ENCODE peak calls at places on chromosome 3, in nine cellular contexts. I, R, G, J, E, M, B, Y and Z are unnamed samples.

GRCh38 chr3:128435561-128435960 is 31.1 kb downstream of the DNAJB8 start:
- DNase-seq in I (no peak), R (no peak), G (no peak), J (no peak), E (no peak), M (no peak), B (no peak), Y (no peak), Z (no peak)

GRCh38 chr3:55621026-55621422 is 133.9 kb upstream of the WNT5A start:
- DNase-seq in I (no peak), R (no peak), G (no peak), J (no peak), E (no peak), M (no peak), B (no peak), Y (no peak), Z (no peak)

GRCh38 chr3:141979050-141979671 is 102.7 kb downstream of the ATP1B3 start:
- DNase-seq in I (no peak), R (no peak), G (no peak), J (no peak), E (no peak), M (no peak), B (no peak), Y (no peak), Z (no peak)

GRCh38 chr3:170033489-170033888 is 4.3 kb upstream of the GPR160 start:
- DNase-seq in I (no peak), R (no peak), G (no peak), J (no peak), E (no peak), M (peak; percentile 63), B (no peak), Y (no peak), Z (no peak)

GRCh38 chr3:100844063-100844936 is 135.0 kb downstream of the TFG start:
- DNase-seq in I (no peak), R (no peak), G (no peak), J (no peak), E (no peak), M (no peak), B (no peak), Y (no peak), Z (no peak)

GRCh38 chr3:40120816-40121215 is 188.7 kb upstream of the EIF1B start:
- DNase-seq in I (no peak), R (no peak), G (no peak), J (no peak), E (no peak), M (no peak), B (no peak), Y (no peak), Z (no peak)

GRCh38 chr3:10164546-10165393 is at the start of gene IRAK2:
- DNase-seq in I (peak; percentile 68), R (peak; percentile 75), G (no peak), J (peak; percentile 90), E (peak; percentile 63), M (peak; percentile 80), B (peak; percentile 78), Y (peak; percentile 96), Z (peak; percentile 35)

GRCh38 chr3:69872783-69873378 is 126.7 kb upstream of the SAMMSON start:
- DNase-seq in I (no peak), R (no peak), G (no peak), J (no peak), E (no peak), M (no peak), B (no peak), Y (no peak), Z (no peak)

GRCh38 chr3:71022552-71023335 is 560.8 kb downstream of the FOXP1 start:
- DNase-seq in I (no peak), R (no peak), G (no peak), J (no peak), E (no peak), M (no peak), B (no peak), Y (no peak), Z (peak; percentile 23)

GRCh38 chr3:115800489-115801080 is 177.3 kb downstream of the GAP43 start:
- DNase-seq in I (peak; percentile 65), R (no peak), G (no peak), J (no peak), E (no peak), M (no peak), B (no peak), Y (no peak), Z (no peak)

GRCh38 chr3:134904333-134904771 is 109.3 kb downstream of the EPHB1 start:
- DNase-seq in I (no peak), R (no peak), G (peak; percentile 97), J (no peak), E (no peak), M (no peak), B (no peak), Y (no peak), Z (no peak)

GRCh38 chr3:38348903-38349302 is 2.3 kb downstream of the XYLB start:
- DNase-seq in I (no peak), R (no peak), G (no peak), J (no peak), E (no peak), M (no peak), B (no peak), Y (no peak), Z (no peak)

GRCh38 chr3:177441281-177441812 is 244.1 kb upstream of the TBL1XR1 start:
- DNase-seq in I (no peak), R (no peak), G (no peak), J (no peak), E (no peak), M (no peak), B (no peak), Y (no peak), Z (no peak)

GRCh38 chr3:28349397-28350000 is 875 bp upstream of the AZI2 start:
- DNase-seq in I (peak; percentile 5), R (no peak), G (no peak), J (no peak), E (no peak), M (no peak), B (no peak), Y (no peak), Z (no peak)

GRCh38 chr3:105613120-105613519 is 246.4 kb downstream of the ALCAM start:
- DNase-seq in I (no peak), R (no peak), G (no peak), J (no peak), E (no peak), M (no peak), B (no peak), Y (no peak), Z (no peak)
- TF ChIP-seq EP300 in I (no peak), R (no peak), G (no peak), J (no peak), E (no peak), M (no peak), B (no peak), Y (no peak), Z (no peak)

GRCh38 chr3:194575484-194576210 is 57.6 kb downstream of the TMEM44 start:
- DNase-seq in I (peak; percentile 35), R (no peak), G (no peak), J (peak; percentile 72), E (peak; percentile 45), M (no peak), B (no peak), Y (no peak), Z (no peak)

GRCh38 chr3:194579091-194579606 is 54.1 kb downstream of the TMEM44 start:
- DNase-seq in I (no peak), R (no peak), G (no peak), J (no peak), E (no peak), M (no peak), B (peak; percentile 35), Y (no peak), Z (no peak)

GRCh38 chr3:194574639-194575483 is 58.4 kb downstream of the TMEM44 start:
- DNase-seq in I (no peak), R (no peak), G (no peak), J (no peak), E (no peak), M (no peak), B (no peak), Y (no peak), Z (no peak)

GRCh38 chr3:194582196-194582905 is 50.9 kb downstream of the TMEM44 start:
- DNase-seq in I (no peak), R (peak; percentile 35), G (no peak), J (no peak), E (no peak), M (no peak), B (no peak), Y (peak; percentile 61), Z (no peak)

DNA sequence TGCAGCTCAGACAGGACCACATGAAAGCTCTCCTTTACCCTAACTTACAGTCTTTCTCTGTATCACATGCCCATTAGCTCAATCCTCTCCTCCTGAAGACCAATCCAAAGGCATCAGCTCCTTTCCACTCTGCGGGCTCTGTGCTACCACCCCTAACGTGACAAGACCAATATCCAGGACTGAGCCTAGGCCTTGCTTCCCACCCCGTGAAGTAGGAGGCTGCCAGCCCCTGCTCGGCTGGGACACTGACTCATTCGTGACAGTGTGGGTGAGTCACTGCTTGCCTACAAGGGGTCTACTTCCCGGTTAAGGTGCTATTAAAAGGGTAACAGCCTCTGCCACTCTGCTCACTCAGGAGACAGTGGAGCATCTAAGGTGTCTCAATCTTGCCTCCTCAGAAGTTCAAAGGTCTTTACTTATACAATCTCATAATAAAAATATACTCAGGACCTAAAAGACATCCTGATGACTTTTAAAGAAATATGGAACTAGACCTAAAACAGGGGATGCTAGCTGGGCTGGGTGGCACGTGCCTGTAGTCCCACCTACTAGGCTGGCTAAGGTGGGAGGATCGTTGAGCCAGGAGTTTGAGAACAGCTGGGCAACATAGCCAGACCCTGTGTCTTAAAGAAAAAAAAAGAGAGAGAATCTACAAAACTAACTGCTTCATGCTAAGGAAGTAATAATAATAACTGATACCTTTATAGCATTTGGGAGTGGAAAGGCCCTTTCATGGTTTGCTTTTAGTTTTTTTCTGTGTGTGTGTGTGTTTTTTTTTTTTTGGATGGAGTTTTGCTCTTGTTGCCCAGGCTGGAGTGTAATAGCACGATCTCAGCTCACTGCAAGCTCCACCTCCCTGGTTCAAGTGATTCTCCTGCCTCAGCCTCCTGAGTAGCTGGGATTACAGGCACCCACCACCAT is 55.0 kb downstream of the TMEM44 start:
- DNase-seq in I (peak; percentile 86), R (no peak), G (no peak), J (no peak), E (no peak), M (peak; percentile 33), B (no peak), Y (no peak), Z (peak; percentile 48)
- TF ChIP-seq EP300 in I (no peak), R (no peak), G (no peak), J (no peak), E (no peak), M (no peak), B (no peak), Y (no peak), Z (no peak)

GRCh38 chr3:49279376-49279775 is 2.3 kb upstream of the C3orf62 start:
- DNase-seq in I (no peak), R (no peak), G (no peak), J (no peak), E (no peak), M (peak; percentile 28), B (no peak), Y (no peak), Z (no peak)
- TF ChIP-seq EP300 in I (no peak), R (no peak), G (no peak), J (no peak), E (no peak), M (no peak), B (no peak), Y (no peak), Z (no peak)

GRCh38 chr3:138608322-138609214 is at the start of gene FAIM:
- DNase-seq in I (peak; percentile 46), R (peak; percentile 73), G (no peak), J (peak; percentile 85), E (peak; percentile 22), M (peak; percentile 75), B (peak; percentile 71), Y (peak; percentile 93), Z (peak; percentile 50)
- TF ChIP-seq EP300 in I (no peak), R (no peak), G (no peak), J (no peak), E (no peak), M (no peak), B (no peak), Y (no peak), Z (peak; percentile 32)